ENCODE peak calls at places on chromosomes 4 and X, in eight cellular contexts. K, R, A, S, L, H, U and G are unnamed samples.

GRCh38 chr4:7658297-7659204 is 223.8 kb upstream of the PSAPL1 start:
- DNase-seq in K (no peak), R (no peak), A (no peak), S (no peak), L (no peak), H (no peak), U (no peak), G (no peak)

GRCh38 chr4:78552398-78553396 is 1.1 kb downstream of the ANXA3 start:
- DNase-seq in K (no peak), R (peak), A (no peak), S (no peak), L (peak), H (peak), U (no peak), G (no peak)

GRCh38 chrX:9337056-9337455 is 127.8 kb upstream of the TBL1X start:
- DNase-seq in K (no peak), R (no peak), A (no peak), S (no peak), L (no peak), H (no peak), U (no peak), G (no peak)

GRCh38 chr4:168654206-168655174 is 157.6 kb downstream of the PALLD start:
- DNase-seq in K (no peak), R (peak), A (peak), S (no peak), L (peak), H (peak), U (no peak), G (no peak)

GRCh38 chrX:103220511-103221406 is 5.9 kb downstream of the BEX4 start:
- DNase-seq in K (no peak), R (no peak), A (no peak), S (no peak), L (no peak), H (no peak), U (no peak), G (no peak)

GRCh38 chrX:17098516-17099247 is 152.2 kb downstream of the REPS2 start:
- DNase-seq in K (no peak), R (no peak), A (no peak), S (no peak), L (no peak), H (no peak), U (no peak), G (no peak)

GRCh38 chr4:120232050-120232449 is 165.4 kb upstream of the MAD2L1 start:
- DNase-seq in K (no peak), R (no peak), A (no peak), S (no peak), L (peak), H (no peak), U (no peak), G (no peak)

GRCh38 chr4:95640337-95640736 is 91.6 kb upstream of the UNC5C start:
- DNase-seq in K (no peak), R (no peak), A (no peak), S (no peak), L (no peak), H (no peak), U (no peak), G (no peak)

GRCh38 chr4:140252144-140252741 is 98.3 kb upstream of the MAML3 start:
- DNase-seq in K (no peak), R (no peak), A (peak), S (no peak), L (no peak), H (no peak), U (no peak), G (peak)

GRCh38 chr4:4461850-4462249 is 74.9 kb downstream of the NSG1 start:
- DNase-seq in K (no peak), R (no peak), A (no peak), S (peak), L (no peak), H (no peak), U (no peak), G (no peak)

GRCh38 chr4:184544711-184545409 is 70.5 kb upstream of the IRF2 start:
- DNase-seq in K (no peak), R (peak), A (no peak), S (no peak), L (no peak), H (no peak), U (no peak), G (no peak)

GRCh38 chr4:118175506-118175905 is 141.2 kb downstream of the NDST3 start:
- DNase-seq in K (no peak), R (no peak), A (no peak), S (no peak), L (no peak), H (no peak), U (no peak), G (no peak)

GRCh38 chrX:57902633-57903032 is 7.6 kb downstream of the ZXDA start:
- DNase-seq in K (no peak), R (no peak), A (no peak), S (no peak), L (no peak), H (no peak), U (no peak), G (no peak)

GRCh38 chrX:132491191-132491590 is 2.4 kb upstream of the MBNL3 start:
- DNase-seq in K (no peak), R (no peak), A (no peak), S (no peak), L (peak), H (no peak), U (no peak), G (no peak)

GRCh38 chr4:38674206-38675144 is 10.5 kb downstream of the KLF3 start:
- DNase-seq in K (no peak), R (no peak), A (no peak), S (no peak), L (no peak), H (peak), U (no peak), G (no peak)